ENCODE peak calls at places on chromosomes 16 and 17, in eight cellular contexts. One of them, this sample, is unnamed.

GRCh38 chr17:12985431-12986285 is 32.2 kb downstream of the ELAC2 start:
- DNase-seq in T47D: no peak
- DNase-seq in AML-193: no peak
- DNase-seq in KBM-7: no peak
- DNase-seq in NCI-H82: peak; percentile 90
- DNase-seq in HCEC 1CT: no peak
- DNase-seq in stimulated activated CD8-positive, alpha-beta memory T cell treated with anti-CD3 and anti-CD28 coated beads, Interleukin-2, amount 100 ng/mL, for 48 hours: no peak
- DNase-seq in Right ventricle myocardium superior: no peak
- DNase-seq in this sample: no peak

GRCh38 chr16:62035115-62036092 is 834 bp downstream of the CDH8 start:
- DNase-seq in T47D: no peak
- DNase-seq in AML-193: no peak
- DNase-seq in KBM-7: no peak
- DNase-seq in NCI-H82: peak; percentile 42
- DNase-seq in HCEC 1CT: no peak
- DNase-seq in stimulated activated CD8-positive, alpha-beta memory T cell treated with anti-CD3 and anti-CD28 coated beads, Interleukin-2, amount 100 ng/mL, for 48 hours: no peak
- DNase-seq in Right ventricle myocardium superior: peak; percentile 38
- DNase-seq in this sample: no peak

GRCh38 chr16:52742052-52742451 is 195.1 kb upstream of the TOX3 start:
- DNase-seq in T47D: no peak
- DNase-seq in AML-193: no peak
- DNase-seq in KBM-7: no peak
- DNase-seq in NCI-H82: no peak
- DNase-seq in HCEC 1CT: no peak
- DNase-seq in stimulated activated CD8-positive, alpha-beta memory T cell treated with anti-CD3 and anti-CD28 coated beads, Interleukin-2, amount 100 ng/mL, for 48 hours: no peak
- DNase-seq in Right ventricle myocardium superior: no peak
- DNase-seq in this sample: no peak

GRCh38 chr17:76840884-76841775 is 27.1 kb upstream of the MGAT5B start:
- DNase-seq in T47D: no peak
- DNase-seq in AML-193: no peak
- DNase-seq in KBM-7: no peak
- DNase-seq in NCI-H82: peak; percentile 60
- DNase-seq in HCEC 1CT: no peak
- DNase-seq in stimulated activated CD8-positive, alpha-beta memory T cell treated with anti-CD3 and anti-CD28 coated beads, Interleukin-2, amount 100 ng/mL, for 48 hours: no peak
- DNase-seq in Right ventricle myocardium superior: no peak
- DNase-seq in this sample: no peak

GRCh38 chr17:75694536-75694935 is 26.7 kb upstream of the ITGB4 start:
- DNase-seq in T47D: no peak
- DNase-seq in AML-193: no peak
- DNase-seq in KBM-7: no peak
- DNase-seq in NCI-H82: no peak
- DNase-seq in HCEC 1CT: no peak
- DNase-seq in stimulated activated CD8-positive, alpha-beta memory T cell treated with anti-CD3 and anti-CD28 coated beads, Interleukin-2, amount 100 ng/mL, for 48 hours: no peak
- DNase-seq in Right ventricle myocardium superior: no peak
- DNase-seq in this sample: no peak

GRCh38 chr17:65099941-65100315 is 37.2 kb upstream of the RGS9 start:
- DNase-seq in T47D: peak; percentile 83
- DNase-seq in AML-193: no peak
- DNase-seq in KBM-7: no peak
- DNase-seq in NCI-H82: no peak
- DNase-seq in HCEC 1CT: peak; percentile 17
- DNase-seq in stimulated activated CD8-positive, alpha-beta memory T cell treated with anti-CD3 and anti-CD28 coated beads, Interleukin-2, amount 100 ng/mL, for 48 hours: peak; percentile 82
- DNase-seq in Right ventricle myocardium superior: peak; percentile 67
- DNase-seq in this sample: peak; percentile 58

GRCh38 chr16:66899310-66899944 is 19.1 kb downstream of the PDP2 start:
- DNase-seq in T47D: no peak
- DNase-seq in AML-193: peak; percentile 8
- DNase-seq in KBM-7: no peak
- DNase-seq in NCI-H82: no peak
- DNase-seq in HCEC 1CT: peak; percentile 64
- DNase-seq in stimulated activated CD8-positive, alpha-beta memory T cell treated with anti-CD3 and anti-CD28 coated beads, Interleukin-2, amount 100 ng/mL, for 48 hours: no peak
- DNase-seq in Right ventricle myocardium superior: no peak
- DNase-seq in this sample: peak; percentile 13

GRCh38 chr16:11439216-11439615 is 94.0 kb downstream of the RMI2 start:
- DNase-seq in T47D: no peak
- DNase-seq in AML-193: no peak
- DNase-seq in KBM-7: no peak
- DNase-seq in NCI-H82: no peak
- DNase-seq in HCEC 1CT: no peak
- DNase-seq in stimulated activated CD8-positive, alpha-beta memory T cell treated with anti-CD3 and anti-CD28 coated beads, Interleukin-2, amount 100 ng/mL, for 48 hours: no peak
- DNase-seq in Right ventricle myocardium superior: no peak
- DNase-seq in this sample: no peak

GRCh38 chr17:56047321-56047720 is 106.0 kb upstream of the ANKFN1 start:
- DNase-seq in T47D: no peak
- DNase-seq in AML-193: no peak
- DNase-seq in KBM-7: no peak
- DNase-seq in NCI-H82: peak; percentile 32
- DNase-seq in HCEC 1CT: no peak
- DNase-seq in stimulated activated CD8-positive, alpha-beta memory T cell treated with anti-CD3 and anti-CD28 coated beads, Interleukin-2, amount 100 ng/mL, for 48 hours: no peak
- DNase-seq in Right ventricle myocardium superior: no peak
- DNase-seq in this sample: no peak

GRCh38 chr17:81406117-81406953 is 11.1 kb downstream of the BAHCC1 start:
- DNase-seq in T47D: no peak
- DNase-seq in AML-193: no peak
- DNase-seq in KBM-7: no peak
- DNase-seq in NCI-H82: peak; percentile 67
- DNase-seq in HCEC 1CT: no peak
- DNase-seq in stimulated activated CD8-positive, alpha-beta memory T cell treated with anti-CD3 and anti-CD28 coated beads, Interleukin-2, amount 100 ng/mL, for 48 hours: no peak
- DNase-seq in Right ventricle myocardium superior: no peak
- DNase-seq in this sample: no peak

GRCh38 chr17:55005520-55005919 is 37.0 kb downstream of the STXBP4 start:
- DNase-seq in T47D: no peak
- DNase-seq in AML-193: peak; percentile 59
- DNase-seq in KBM-7: peak; percentile 31
- DNase-seq in NCI-H82: peak; percentile 78
- DNase-seq in HCEC 1CT: peak; percentile 23
- DNase-seq in stimulated activated CD8-positive, alpha-beta memory T cell treated with anti-CD3 and anti-CD28 coated beads, Interleukin-2, amount 100 ng/mL, for 48 hours: no peak
- DNase-seq in Right ventricle myocardium superior: no peak
- DNase-seq in this sample: peak; percentile 7

This sample was measured in MV-4-11.